ENCODE peak calls at places on chromosomes 12 and 14, in ten cellular contexts. One of them, this sample, is unnamed.
A peak's percentile ranks its signal among the peaks of the same experiment; 100 is the strongest.

GRCh38 chr14:86462193-86462592 is 932.2 kb downstream of the FLRT2 start:
- DNase-seq in COR-L47: no peak
- DNase-seq in NCI-H1048: no peak
- DNase-seq in SJSA1: peak; percentile 12
- DNase-seq in PC-9: no peak
- DNase-seq in effector memory CD4-positive, alpha-beta T cell: no peak
- DNase-seq in non-pigmented ciliary epithelial cell: no peak
- DNase-seq in effector CD8-positive, alpha-beta T cell: no peak
- DNase-seq in fibroblast of pulmonary artery: peak; percentile 57
- DNase-seq in cardiac fibroblast: peak; percentile 48
- DNase-seq in this sample: peak; percentile 50

GRCh38 chr14:78836777-78837176 is 666.6 kb downstream of the NRXN3 start:
- DNase-seq in COR-L47: peak; percentile 76
- DNase-seq in NCI-H1048: no peak
- DNase-seq in SJSA1: peak; percentile 44
- DNase-seq in PC-9: no peak
- DNase-seq in effector memory CD4-positive, alpha-beta T cell: no peak
- DNase-seq in non-pigmented ciliary epithelial cell: no peak
- DNase-seq in effector CD8-positive, alpha-beta T cell: no peak
- DNase-seq in fibroblast of pulmonary artery: peak; percentile 60
- DNase-seq in cardiac fibroblast: peak; percentile 62
- DNase-seq in this sample: peak; percentile 67

GRCh38 chr14:92615451-92615850 is 101.9 kb downstream of the RIN3 start:
- DNase-seq in COR-L47: no peak
- DNase-seq in NCI-H1048: no peak
- DNase-seq in SJSA1: no peak
- DNase-seq in PC-9: peak; percentile 44
- DNase-seq in effector memory CD4-positive, alpha-beta T cell: peak; percentile 55
- DNase-seq in non-pigmented ciliary epithelial cell: no peak
- DNase-seq in effector CD8-positive, alpha-beta T cell: peak; percentile 47
- DNase-seq in fibroblast of pulmonary artery: no peak
- DNase-seq in cardiac fibroblast: no peak
- DNase-seq in this sample: no peak

GRCh38 chr12:50224026-50224692 is 57.0 kb upstream of the CERS5 start:
- DNase-seq in COR-L47: no peak
- DNase-seq in NCI-H1048: no peak
- DNase-seq in SJSA1: no peak
- DNase-seq in PC-9: peak; percentile 94
- DNase-seq in effector memory CD4-positive, alpha-beta T cell: peak; percentile 8
- DNase-seq in non-pigmented ciliary epithelial cell: no peak
- DNase-seq in effector CD8-positive, alpha-beta T cell: no peak
- DNase-seq in fibroblast of pulmonary artery: peak; percentile 54
- DNase-seq in cardiac fibroblast: no peak
- DNase-seq in this sample: peak; percentile 71

GRCh38 chr12:53740130-53740491 is 11.7 kb downstream of the CISTR start:
- DNase-seq in COR-L47: no peak
- DNase-seq in NCI-H1048: no peak
- DNase-seq in SJSA1: no peak
- DNase-seq in PC-9: no peak
- DNase-seq in effector memory CD4-positive, alpha-beta T cell: no peak
- DNase-seq in non-pigmented ciliary epithelial cell: no peak
- DNase-seq in effector CD8-positive, alpha-beta T cell: no peak
- DNase-seq in fibroblast of pulmonary artery: no peak
- DNase-seq in cardiac fibroblast: no peak
- DNase-seq in this sample: no peak

GRCh38 chr12:115507951-115508722 is 769.4 kb downstream of the MED13L start:
- DNase-seq in COR-L47: peak; percentile 29
- DNase-seq in NCI-H1048: no peak
- DNase-seq in SJSA1: no peak
- DNase-seq in PC-9: no peak
- DNase-seq in effector memory CD4-positive, alpha-beta T cell: no peak
- DNase-seq in non-pigmented ciliary epithelial cell: no peak
- DNase-seq in effector CD8-positive, alpha-beta T cell: no peak
- DNase-seq in fibroblast of pulmonary artery: no peak
- DNase-seq in cardiac fibroblast: no peak
- DNase-seq in this sample: no peak

GRCh38 chr14:63632932-63633514 is 8.6 kb downstream of the WDR89 start:
- DNase-seq in COR-L47: no peak
- DNase-seq in NCI-H1048: peak; percentile 14
- DNase-seq in SJSA1: no peak
- DNase-seq in PC-9: peak; percentile 44
- DNase-seq in effector memory CD4-positive, alpha-beta T cell: no peak
- DNase-seq in non-pigmented ciliary epithelial cell: no peak
- DNase-seq in effector CD8-positive, alpha-beta T cell: no peak
- DNase-seq in fibroblast of pulmonary artery: peak; percentile 50
- DNase-seq in cardiac fibroblast: peak; percentile 48
- DNase-seq in this sample: peak; percentile 4

GRCh38 chr12:129772463-129773169 is 131.2 kb downstream of the TMEM132D start:
- DNase-seq in COR-L47: no peak
- DNase-seq in NCI-H1048: no peak
- DNase-seq in SJSA1: no peak
- DNase-seq in PC-9: no peak
- DNase-seq in effector memory CD4-positive, alpha-beta T cell: no peak
- DNase-seq in non-pigmented ciliary epithelial cell: peak; percentile 61
- DNase-seq in effector CD8-positive, alpha-beta T cell: no peak
- DNase-seq in fibroblast of pulmonary artery: peak; percentile 3
- DNase-seq in cardiac fibroblast: peak; percentile 5
- DNase-seq in this sample: no peak